ENCODE peak calls at places on chromosomes 7 and 10, in five cellular contexts. J is nephron progenitor cell; H is ovary; K is CD8-positive, alpha-beta T cell; F is AG09319. Q is an unnamed sample.

GRCh38 chr10:52956861-52957260 is 184.3 kb upstream of the MBL2 start:
- DNase-seq in J (no peak), F (no peak), K (no peak), H (no peak), Q (no peak)

GRCh38 chr7:16933296-16934248 is 51.8 kb upstream of the AGR3 start:
- DNase-seq in H (no peak), F (no peak), J (no peak), K (no peak), Q (no peak)

GRCh38 chr10:94232711-94233383 is 129.9 kb downstream of the NOC3L start:
- DNase-seq in F (no peak), H (no peak), K (no peak), J (no peak), Q (no peak)

GRCh38 chr10:96482815-96483588 is 30.7 kb downstream of the TLL2 start:
- DNase-seq in J (no peak), H (no peak), K (no peak), F (no peak), Q (no peak)

GRCh38 chr10:79176052-79176501 is 107.3 kb downstream of the ZMIZ1 start:
- DNase-seq in J (no peak), H (no peak), K (no peak), F (no peak), Q (no peak)

GRCh38 chr7:17299477-17299991 is 1.1 kb downstream of the AHR start:
- DNase-seq in F (no peak), H (no peak), K (peak; percentile 14), J (no peak), Q (no peak)

GRCh38 chr7:88500146-88500545 is 193.5 kb upstream of the STEAP4 start:
- DNase-seq in F (no peak), H (no peak), J (no peak), K (no peak), Q (no peak)

GRCh38 chr7:90764848-90765570 is 168.9 kb downstream of the CDK14 start:
- DNase-seq in K (no peak), F (no peak), H (no peak), J (no peak), Q (no peak)

GRCh38 chr7:139825666-139826290 is 3.3 kb upstream of the TBXAS1 start:
- DNase-seq in H (no peak), K (no peak), F (no peak), J (no peak), Q (no peak)

GRCh38 chr10:6218692-6219493 is 16.2 kb downstream of the PFKFB3 start:
- DNase-seq in H (no peak), F (no peak), K (no peak), J (no peak), Q (no peak)

GRCh38 chr7:49773939-49774458 is 561 bp downstream of the VWC2 start:
- DNase-seq in J (peak; percentile 37), K (no peak), H (peak; percentile 54), F (no peak), Q (no peak)

GRCh38 chr7:76317782-76318487 is 15.5 kb downstream of the HSPB1 start:
- DNase-seq in J (peak; percentile 96), H (peak; percentile 97), K (peak; percentile 95), F (peak; percentile 91), Q (peak; percentile 99)

GRCh38 chr7:29194206-29194593 is 375 bp upstream of the CHN2 start:
- DNase-seq in K (no peak), F (no peak), H (peak; percentile 23), J (peak; percentile 58), Q (peak; percentile 14)

GRCh38 chr7:120131096-120131839 is 141.7 kb upstream of the KCND2 start:
- DNase-seq in H (no peak), K (no peak), F (no peak), J (no peak), Q (no peak)

Q was measured in heart left ventricle.